ENCODE peak calls at places on chromosomes 4 and X, in four cellular contexts. One of them, this sample, is unnamed.
A peak's percentile ranks its signal among the peaks of the same experiment; 100 is the strongest.

GRCh38 chr4:22485751-22486150 is 30.1 kb downstream of the ADGRA3 start:
- DNase-seq in cardiac fibroblast: peak; percentile 50
- DNase-seq in A673: peak; percentile 37
- DNase-seq in RWPE1: peak; percentile 61
- DNase-seq in this sample: peak; percentile 60

GRCh38 chr4:100106982-100107381 is 83.3 kb downstream of the DDIT4L start:
- DNase-seq in cardiac fibroblast: no peak
- DNase-seq in A673: no peak
- DNase-seq in RWPE1: no peak
- DNase-seq in this sample: no peak

GRCh38 chr4:85094735-85095134 is 128.2 kb upstream of the WDFY3 start:
- DNase-seq in cardiac fibroblast: no peak
- DNase-seq in A673: no peak
- DNase-seq in RWPE1: no peak
- DNase-seq in this sample: no peak

GRCh38 chr4:105206214-105206613 is 59.5 kb downstream of the TET2 start:
- DNase-seq in cardiac fibroblast: no peak
- DNase-seq in A673: no peak
- DNase-seq in RWPE1: no peak
- DNase-seq in this sample: no peak

GRCh38 chr4:91936301-91936700 is 367.5 kb upstream of the GRID2 start:
- DNase-seq in cardiac fibroblast: no peak
- DNase-seq in A673: peak; percentile 3
- DNase-seq in RWPE1: no peak
- DNase-seq in this sample: peak; percentile 31

GRCh38 chr4:54169176-54169575 is 59.9 kb upstream of the PDGFRA start:
- DNase-seq in cardiac fibroblast: peak; percentile 30
- DNase-seq in A673: no peak
- DNase-seq in RWPE1: no peak
- DNase-seq in this sample: no peak

GRCh38 chr4:33369366-33369899 is 2649.3 kb downstream of the PCDH7 start:
- DNase-seq in cardiac fibroblast: peak; percentile 11
- DNase-seq in A673: peak; percentile 30
- DNase-seq in RWPE1: no peak
- DNase-seq in this sample: peak; percentile 77

GRCh38 chr4:18020145-18020670 is 1.3 kb downstream of the LCORL start:
- DNase-seq in cardiac fibroblast: peak; percentile 26
- DNase-seq in A673: peak; percentile 6
- DNase-seq in RWPE1: no peak
- DNase-seq in this sample: peak; percentile 30

GRCh38 chrX:115058276-115058675 is 40.9 kb upstream of the IL13RA2 start:
- DNase-seq in cardiac fibroblast: peak; percentile 87
- DNase-seq in A673: peak; percentile 60
- DNase-seq in RWPE1: peak; percentile 3
- DNase-seq in this sample: peak; percentile 64

GRCh38 chrX:130770615-130771014 is 132.4 kb downstream of the ENOX2 start:
- DNase-seq in cardiac fibroblast: peak; percentile 83
- DNase-seq in A673: peak; percentile 79
- DNase-seq in RWPE1: peak; percentile 52
- DNase-seq in this sample: peak; percentile 64

GRCh38 chr4:2250003-2250763 is 8.3 kb upstream of the HAUS3 start:
- DNase-seq in cardiac fibroblast: no peak
- DNase-seq in A673: no peak
- DNase-seq in RWPE1: no peak
- DNase-seq in this sample: no peak

GRCh38 chr4:36773467-36773866 is 471.1 kb upstream of the NWD2 start:
- DNase-seq in cardiac fibroblast: no peak
- DNase-seq in A673: no peak
- DNase-seq in RWPE1: no peak
- DNase-seq in this sample: no peak

GRCh38 chrX:153665726-153666306 is 7.8 kb downstream of the PNCK start:
- DNase-seq in cardiac fibroblast: no peak
- DNase-seq in A673: no peak
- DNase-seq in RWPE1: no peak
- DNase-seq in this sample: no peak

GRCh38 chrX:77298296-77298695 is 148.9 kb upstream of the FGF16 start:
- DNase-seq in cardiac fibroblast: no peak
- DNase-seq in A673: no peak
- DNase-seq in RWPE1: no peak
- DNase-seq in this sample: no peak

GRCh38 chrX:47706575-47706974 is 47.6 kb upstream of the UXT start:
- DNase-seq in cardiac fibroblast: peak; percentile 66
- DNase-seq in A673: no peak
- DNase-seq in RWPE1: no peak
- DNase-seq in this sample: peak; percentile 1

GRCh38 chrX:112947981-112948380 is 107.3 kb upstream of the AMOT start:
- DNase-seq in cardiac fibroblast: no peak
- DNase-seq in A673: no peak
- DNase-seq in RWPE1: no peak
- DNase-seq in this sample: no peak

GRCh38 chr4:18342847-18343246 is 321.3 kb upstream of the LCORL start:
- DNase-seq in cardiac fibroblast: no peak
- DNase-seq in A673: no peak
- DNase-seq in RWPE1: no peak
- DNase-seq in this sample: no peak

GRCh38 chr4:25842229-25842840 is 20.5 kb downstream of the SEL1L3 start:
- DNase-seq in cardiac fibroblast: no peak
- DNase-seq in A673: no peak
- DNase-seq in RWPE1: no peak
- DNase-seq in this sample: no peak

DNA sequence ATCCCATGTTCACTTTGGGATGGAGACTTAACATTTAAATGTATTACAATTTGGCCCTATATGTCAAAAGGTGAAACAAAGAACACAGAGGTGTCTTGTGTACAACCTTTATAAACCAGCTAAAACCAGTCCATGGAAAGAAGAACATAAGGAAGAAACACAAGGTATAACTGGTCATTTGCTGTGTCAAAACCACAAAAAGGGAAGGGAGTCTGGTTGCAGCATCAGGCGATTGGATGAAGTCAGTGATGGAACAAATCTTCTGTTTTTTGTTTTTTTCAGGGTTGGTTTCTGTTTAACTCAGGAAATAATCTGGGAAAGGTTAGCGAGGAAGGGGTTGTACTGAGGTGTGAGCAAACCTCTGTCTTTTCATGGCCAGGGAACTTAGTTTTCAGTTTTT is 129.9 kb upstream of the MAOA start:
- DNase-seq in cardiac fibroblast: no peak
- DNase-seq in A673: no peak
- DNase-seq in RWPE1: no peak
- DNase-seq in this sample: no peak
- TF ChIP-seq CTCF in cardiac fibroblast: no peak
- TF ChIP-seq CTCF in A673: no peak
- TF ChIP-seq CTCF in RWPE1: no peak
- TF ChIP-seq CTCF in this sample: no peak

DNA sequence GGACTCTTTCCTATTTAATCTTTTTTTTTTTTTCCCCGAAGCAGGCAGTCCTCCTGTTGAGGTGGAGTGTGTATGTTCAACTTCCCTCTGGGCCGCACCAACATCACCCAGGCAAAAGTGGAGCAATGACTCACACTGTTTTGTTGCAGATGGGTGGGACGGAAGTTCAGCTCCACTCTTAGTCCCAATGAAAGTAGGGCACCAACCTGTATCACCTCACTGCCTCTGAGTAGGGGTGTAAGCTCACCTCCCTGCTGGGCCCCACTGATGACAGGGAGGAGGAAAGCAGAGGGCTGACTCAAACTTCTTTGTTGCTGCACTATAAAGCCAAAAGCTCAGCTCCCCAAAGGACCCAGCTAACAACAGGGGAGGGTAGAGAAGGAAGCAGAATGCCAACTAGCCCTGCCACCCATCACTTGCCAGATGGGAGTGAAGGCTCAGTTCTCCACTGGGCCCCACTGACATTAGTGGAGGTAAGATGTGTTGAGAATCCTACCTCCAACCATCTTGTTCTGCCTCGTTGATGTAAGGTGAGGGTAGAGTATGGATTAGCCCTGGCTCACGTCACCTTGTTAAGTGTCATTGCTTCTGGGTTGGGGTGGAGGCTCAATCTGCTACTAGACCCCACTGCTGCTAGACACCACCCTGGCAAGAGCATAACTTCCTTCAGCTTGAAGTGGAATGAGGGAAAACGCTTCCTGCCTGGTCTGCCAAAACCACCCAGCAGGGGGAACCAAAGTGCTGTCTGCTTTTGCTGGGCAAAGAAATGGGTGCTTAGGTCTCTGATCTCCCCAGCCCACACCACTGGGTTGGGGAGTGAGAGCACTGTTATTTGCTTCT is 14.1 kb downstream of the RPS6KA3 start:
- DNase-seq in cardiac fibroblast: peak; percentile 68
- DNase-seq in A673: peak; percentile 68
- DNase-seq in RWPE1: no peak
- DNase-seq in this sample: peak; percentile 73
- TF ChIP-seq CTCF in cardiac fibroblast: peak; percentile 67
- TF ChIP-seq CTCF in A673: peak; percentile 74
- TF ChIP-seq CTCF in RWPE1: peak; percentile 28
- TF ChIP-seq CTCF in this sample: peak; percentile 73

GRCh38 chr4:20313237-20314030 is 61.7 kb downstream of the SLIT2 start:
- DNase-seq in cardiac fibroblast: no peak
- DNase-seq in A673: no peak
- DNase-seq in RWPE1: no peak
- DNase-seq in this sample: no peak
- TF ChIP-seq CTCF in cardiac fibroblast: no peak
- TF ChIP-seq CTCF in A673: no peak
- TF ChIP-seq CTCF in RWPE1: no peak
- TF ChIP-seq CTCF in this sample: no peak

GRCh38 chrX:147853701-147854100 is 58.0 kb upstream of the FMR1 start:
- DNase-seq in cardiac fibroblast: no peak
- DNase-seq in A673: no peak
- DNase-seq in RWPE1: no peak
- DNase-seq in this sample: no peak
- TF ChIP-seq CTCF in cardiac fibroblast: no peak
- TF ChIP-seq CTCF in A673: no peak
- TF ChIP-seq CTCF in RWPE1: no peak
- TF ChIP-seq CTCF in this sample: no peak

DNA sequence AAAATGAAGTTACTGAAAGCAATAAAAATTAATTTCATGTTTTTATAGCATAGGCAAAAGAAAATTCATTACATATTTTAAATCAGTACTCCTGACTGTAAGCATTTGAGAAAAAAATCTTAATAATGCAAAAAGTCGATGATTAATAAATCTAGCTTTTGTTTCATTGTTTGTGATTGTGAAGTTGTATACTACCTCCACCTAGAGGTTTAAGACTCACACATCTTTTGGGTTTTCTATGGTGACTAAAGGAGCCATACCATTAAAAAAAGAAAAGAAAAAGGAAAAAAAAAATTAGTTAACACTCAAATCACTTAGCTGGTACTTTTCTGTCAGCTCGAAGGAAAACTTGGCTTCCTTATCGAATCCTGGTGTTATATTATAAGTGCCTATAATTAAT is 2.0 kb downstream of the GABRA2 start:
- DNase-seq in cardiac fibroblast: no peak
- DNase-seq in A673: no peak
- DNase-seq in RWPE1: no peak
- DNase-seq in this sample: peak; percentile 20
- TF ChIP-seq CTCF in cardiac fibroblast: no peak
- TF ChIP-seq CTCF in A673: peak; percentile 26
- TF ChIP-seq CTCF in RWPE1: no peak
- TF ChIP-seq CTCF in this sample: no peak

GRCh38 chrX:14837155-14837554 is 35.7 kb downstream of the FANCB start:
- DNase-seq in cardiac fibroblast: no peak
- DNase-seq in A673: no peak
- DNase-seq in RWPE1: no peak
- DNase-seq in this sample: no peak

GRCh38 chrX:14829643-14830042 is 43.2 kb downstream of the FANCB start:
- DNase-seq in cardiac fibroblast: no peak
- DNase-seq in A673: no peak
- DNase-seq in RWPE1: no peak
- DNase-seq in this sample: no peak

GRCh38 chrX:14832151-14832550 is 40.7 kb downstream of the FANCB start:
- DNase-seq in cardiac fibroblast: peak; percentile 59
- DNase-seq in A673: no peak
- DNase-seq in RWPE1: no peak
- DNase-seq in this sample: no peak

GRCh38 chrX:14832591-14832990 is 40.3 kb downstream of the FANCB start:
- DNase-seq in cardiac fibroblast: peak; percentile 5
- DNase-seq in A673: no peak
- DNase-seq in RWPE1: no peak
- DNase-seq in this sample: no peak
- TF ChIP-seq CTCF in cardiac fibroblast: no peak
- TF ChIP-seq CTCF in A673: no peak
- TF ChIP-seq CTCF in RWPE1: no peak
- TF ChIP-seq CTCF in this sample: no peak

This sample was measured in MCF 10A.